ENCODE peak calls at places on chromosomes 7 and 10, in four cellular contexts. U is activated naive CD4-positive, alpha-beta T cell; N is GM03348; R is T-helper 9 cell. Y is an unnamed sample.

GRCh38 chr7:155694846-155695245 is 50.4 kb downstream of the RBM33 start:
- DNase-seq in N (no peak), R (no peak), U (no peak), Y (no peak)

GRCh38 chr10:373516-374309 is 238.5 kb downstream of the ZMYND11 start:
- DNase-seq in N (peak), R (no peak), U (no peak), Y (no peak)

GRCh38 chr10:11255796-11256444 is 238.2 kb downstream of the CELF2 start:
- DNase-seq in U (no peak), R (no peak), N (no peak), Y (no peak)

GRCh38 chr10:100022403-100022802 is 12.7 kb upstream of the DNMBP start:
- DNase-seq in U (no peak), N (no peak), R (no peak), Y (no peak)

GRCh38 chr10:114394531-114394930 is 9.8 kb downstream of the AFAP1L2 start:
- DNase-seq in R (no peak), N (no peak), U (no peak), Y (no peak)

GRCh38 chr10:5555881-5556280 is 31.1 kb downstream of the CALML3 start:
- DNase-seq in U (no peak), R (no peak), N (no peak), Y (no peak)

GRCh38 chr10:109103278-109103677 is 820.0 kb downstream of the XPNPEP1 start:
- DNase-seq in N (no peak), R (no peak), U (no peak), Y (no peak)

GRCh38 chr7:4792537-4793126 is 17.2 kb downstream of the AP5Z1 start:
- DNase-seq in N (no peak), R (no peak), U (no peak), Y (no peak)

GRCh38 chr10:126565456-126565855 is 105.0 kb downstream of the C10orf90 start:
- DNase-seq in R (no peak), U (no peak), N (no peak), Y (no peak)

Y was measured in hepatic stellate cell.